ENCODE peak calls at places on chromosome 7, in six cellular contexts. One of them, this sample, is unnamed.

GRCh38 chr7:13901577-13901976 is 87.9 kb downstream of the ETV1 start:
- DNase-seq in MV-4-11: no peak
- DNase-seq in neuronal stem cell: no peak
- DNase-seq in body of pancreas: no peak
- DNase-seq in memory B cell: no peak
- DNase-seq in posterior vena cava: no peak
- DNase-seq in this sample: no peak

GRCh38 chr7:13903997-13904396 is 85.5 kb downstream of the ETV1 start:
- DNase-seq in memory B cell: no peak
- DNase-seq in MV-4-11: peak
- DNase-seq in neuronal stem cell: no peak
- DNase-seq in body of pancreas: no peak
- DNase-seq in posterior vena cava: no peak
- DNase-seq in this sample: no peak

GRCh38 chr7:106070567-106071254 is 41.4 kb downstream of the SYPL1 start:
- DNase-seq in body of pancreas: no peak
- DNase-seq in neuronal stem cell: no peak
- DNase-seq in memory B cell: peak
- DNase-seq in posterior vena cava: no peak
- DNase-seq in MV-4-11: no peak
- DNase-seq in this sample: no peak

GRCh38 chr7:1977059-1977875 is 255.5 kb downstream of the MAD1L1 start:
- DNase-seq in neuronal stem cell: no peak
- DNase-seq in body of pancreas: no peak
- DNase-seq in MV-4-11: no peak
- DNase-seq in memory B cell: no peak
- DNase-seq in posterior vena cava: peak
- DNase-seq in this sample: no peak

GRCh38 chr7:46157414-46157813 is 236.3 kb upstream of the IGFBP3 start:
- DNase-seq in posterior vena cava: no peak
- DNase-seq in body of pancreas: no peak
- DNase-seq in neuronal stem cell: no peak
- DNase-seq in memory B cell: no peak
- DNase-seq in MV-4-11: no peak
- DNase-seq in this sample: no peak

GRCh38 chr7:28062197-28062988 is 118.2 kb downstream of the JAZF1 start:
- DNase-seq in neuronal stem cell: peak
- DNase-seq in posterior vena cava: peak
- DNase-seq in MV-4-11: peak
- DNase-seq in memory B cell: peak
- DNase-seq in body of pancreas: peak
- DNase-seq in this sample: peak

GRCh38 chr7:53420550-53420949 is 385.1 kb downstream of the POM121L12 start:
- DNase-seq in body of pancreas: no peak
- DNase-seq in posterior vena cava: no peak
- DNase-seq in memory B cell: no peak
- DNase-seq in neuronal stem cell: no peak
- DNase-seq in MV-4-11: no peak
- DNase-seq in this sample: no peak

GRCh38 chr7:106717997-106718871 is 57.3 kb upstream of the CCDC71L start:
- DNase-seq in posterior vena cava: no peak
- DNase-seq in body of pancreas: peak
- DNase-seq in neuronal stem cell: no peak
- DNase-seq in MV-4-11: peak
- DNase-seq in memory B cell: no peak
- DNase-seq in this sample: peak

GRCh38 chr7:45421096-45421495 is 153.1 kb upstream of the ADCY1 start:
- DNase-seq in MV-4-11: no peak
- DNase-seq in body of pancreas: no peak
- DNase-seq in posterior vena cava: no peak
- DNase-seq in neuronal stem cell: no peak
- DNase-seq in memory B cell: no peak
- DNase-seq in this sample: no peak

This sample was measured in T-helper 22 cell.